ENCODE peak calls at places on chromosomes 12 and 14, in six cellular contexts. One of them, this sample, is unnamed.

GRCh38 chr12:85681333-85681732 is 154.9 kb downstream of the RASSF9 start:
- DNase-seq in fibroblast of pulmonary artery: no peak
- DNase-seq in heart right ventricle: no peak
- DNase-seq in foreskin fibroblast: no peak
- DNase-seq in WERI-Rb-1: no peak
- DNase-seq in upper lobe of right lung: no peak
- DNase-seq in this sample: no peak

GRCh38 chr12:108008163-108008562 is 120.9 kb upstream of the WSCD2 start:
- DNase-seq in upper lobe of right lung: no peak
- DNase-seq in heart right ventricle: no peak
- DNase-seq in WERI-Rb-1: no peak
- DNase-seq in foreskin fibroblast: no peak
- DNase-seq in fibroblast of pulmonary artery: no peak
- DNase-seq in this sample: no peak

GRCh38 chr12:6961278-6961694 is 9.2 kb downstream of the PHB2 start:
- DNase-seq in foreskin fibroblast: no peak
- DNase-seq in upper lobe of right lung: peak
- DNase-seq in WERI-Rb-1: no peak
- DNase-seq in heart right ventricle: peak
- DNase-seq in fibroblast of pulmonary artery: peak
- DNase-seq in this sample: no peak

GRCh38 chr12:5872745-5873144 is 72.3 kb downstream of the ANO2 start:
- DNase-seq in upper lobe of right lung: no peak
- DNase-seq in WERI-Rb-1: peak
- DNase-seq in foreskin fibroblast: no peak
- DNase-seq in heart right ventricle: no peak
- DNase-seq in fibroblast of pulmonary artery: no peak
- DNase-seq in this sample: no peak

GRCh38 chr12:20476551-20476950 is 108.2 kb downstream of the PDE3A start:
- DNase-seq in fibroblast of pulmonary artery: no peak
- DNase-seq in foreskin fibroblast: no peak
- DNase-seq in WERI-Rb-1: no peak
- DNase-seq in upper lobe of right lung: no peak
- DNase-seq in heart right ventricle: no peak
- DNase-seq in this sample: no peak

GRCh38 chr14:61466249-61466904 is 145.0 kb downstream of the PRKCH start:
- DNase-seq in upper lobe of right lung: peak
- DNase-seq in fibroblast of pulmonary artery: peak
- DNase-seq in heart right ventricle: peak
- DNase-seq in WERI-Rb-1: no peak
- DNase-seq in foreskin fibroblast: peak
- DNase-seq in this sample: no peak

GRCh38 chr14:68140801-68141200 is 321.2 kb downstream of the RAD51B start:
- DNase-seq in WERI-Rb-1: no peak
- DNase-seq in foreskin fibroblast: no peak
- DNase-seq in upper lobe of right lung: no peak
- DNase-seq in heart right ventricle: no peak
- DNase-seq in fibroblast of pulmonary artery: no peak
- DNase-seq in this sample: no peak

GRCh38 chr12:72234871-72235270 is 37.3 kb upstream of the TRHDE start:
- DNase-seq in upper lobe of right lung: no peak
- DNase-seq in foreskin fibroblast: no peak
- DNase-seq in heart right ventricle: no peak
- DNase-seq in fibroblast of pulmonary artery: no peak
- DNase-seq in WERI-Rb-1: no peak
- DNase-seq in this sample: no peak

GRCh38 chr12:40828593-40828990 is 136.4 kb downstream of the CNTN1 start:
- DNase-seq in upper lobe of right lung: no peak
- DNase-seq in foreskin fibroblast: no peak
- DNase-seq in fibroblast of pulmonary artery: no peak
- DNase-seq in WERI-Rb-1: no peak
- DNase-seq in heart right ventricle: no peak
- DNase-seq in this sample: no peak

GRCh38 chr12:124829708-124830304 is 33.9 kb downstream of the SCARB1 start:
- DNase-seq in foreskin fibroblast: no peak
- DNase-seq in upper lobe of right lung: no peak
- DNase-seq in fibroblast of pulmonary artery: no peak
- DNase-seq in heart right ventricle: no peak
- DNase-seq in WERI-Rb-1: no peak
- DNase-seq in this sample: no peak

GRCh38 chr14:32256606-32257005 is 53.5 kb upstream of the RNU6-8 start:
- DNase-seq in WERI-Rb-1: no peak
- DNase-seq in fibroblast of pulmonary artery: peak
- DNase-seq in heart right ventricle: no peak
- DNase-seq in upper lobe of right lung: no peak
- DNase-seq in foreskin fibroblast: no peak
- DNase-seq in this sample: no peak

GRCh38 chr14:32508281-32508680 is 179.2 kb downstream of the AKAP6 start:
- DNase-seq in heart right ventricle: no peak
- DNase-seq in foreskin fibroblast: no peak
- DNase-seq in WERI-Rb-1: no peak
- DNase-seq in fibroblast of pulmonary artery: peak
- DNase-seq in upper lobe of right lung: no peak
- DNase-seq in this sample: no peak

GRCh38 chr12:97837401-97837800 is 374.8 kb downstream of the RMST start:
- DNase-seq in foreskin fibroblast: no peak
- DNase-seq in upper lobe of right lung: no peak
- DNase-seq in WERI-Rb-1: no peak
- DNase-seq in heart right ventricle: no peak
- DNase-seq in fibroblast of pulmonary artery: peak
- DNase-seq in this sample: no peak

GRCh38 chr14:105060751-105061427 is 4.3 kb downstream of the GPR132 start:
- DNase-seq in foreskin fibroblast: no peak
- DNase-seq in WERI-Rb-1: no peak
- DNase-seq in heart right ventricle: peak
- DNase-seq in fibroblast of pulmonary artery: no peak
- DNase-seq in upper lobe of right lung: peak
- DNase-seq in this sample: no peak

GRCh38 chr12:120652671-120653435 is 12.4 kb downstream of the CABP1 start:
- DNase-seq in heart right ventricle: no peak
- DNase-seq in upper lobe of right lung: no peak
- DNase-seq in WERI-Rb-1: no peak
- DNase-seq in fibroblast of pulmonary artery: no peak
- DNase-seq in foreskin fibroblast: no peak
- DNase-seq in this sample: no peak

GRCh38 chr14:77123381-77124344 is 17.9 kb downstream of the ZDHHC22 start:
- DNase-seq in heart right ventricle: peak
- DNase-seq in fibroblast of pulmonary artery: peak
- DNase-seq in upper lobe of right lung: peak
- DNase-seq in WERI-Rb-1: peak
- DNase-seq in foreskin fibroblast: no peak
- DNase-seq in this sample: no peak

GRCh38 chr14:91307652-91308051 is 63.1 kb upstream of the GPR68 start:
- DNase-seq in fibroblast of pulmonary artery: no peak
- DNase-seq in foreskin fibroblast: no peak
- DNase-seq in WERI-Rb-1: no peak
- DNase-seq in heart right ventricle: no peak
- DNase-seq in upper lobe of right lung: no peak
- DNase-seq in this sample: no peak

GRCh38 chr14:51310453-51311074 is 70.5 kb downstream of the TMX1 start:
- DNase-seq in upper lobe of right lung: no peak
- DNase-seq in WERI-Rb-1: no peak
- DNase-seq in fibroblast of pulmonary artery: peak
- DNase-seq in heart right ventricle: peak
- DNase-seq in foreskin fibroblast: peak
- DNase-seq in this sample: no peak

GRCh38 chr12:130162267-130162666 is at the start of gene FZD10:
- DNase-seq in upper lobe of right lung: peak
- DNase-seq in fibroblast of pulmonary artery: no peak
- DNase-seq in WERI-Rb-1: peak
- DNase-seq in foreskin fibroblast: no peak
- DNase-seq in heart right ventricle: peak
- DNase-seq in this sample: no peak

GRCh38 chr14:81519200-81519998 is 14.3 kb downstream of the SEL1L start:
- DNase-seq in heart right ventricle: peak
- DNase-seq in upper lobe of right lung: no peak
- DNase-seq in fibroblast of pulmonary artery: peak
- DNase-seq in WERI-Rb-1: no peak
- DNase-seq in foreskin fibroblast: no peak
- DNase-seq in this sample: no peak

GRCh38 chr12:78698747-78699146 is 165.8 kb upstream of the SYT1 start:
- DNase-seq in upper lobe of right lung: no peak
- DNase-seq in fibroblast of pulmonary artery: peak
- DNase-seq in foreskin fibroblast: no peak
- DNase-seq in heart right ventricle: no peak
- DNase-seq in WERI-Rb-1: no peak
- DNase-seq in this sample: no peak

GRCh38 chr14:61385002-61385685 is 63.8 kb downstream of the PRKCH start:
- DNase-seq in foreskin fibroblast: no peak
- DNase-seq in heart right ventricle: no peak
- DNase-seq in upper lobe of right lung: no peak
- DNase-seq in fibroblast of pulmonary artery: no peak
- DNase-seq in WERI-Rb-1: no peak
- DNase-seq in this sample: no peak

GRCh38 chr12:130948136-130948535 is 5.6 kb upstream of the ADGRD1 start:
- DNase-seq in upper lobe of right lung: no peak
- DNase-seq in heart right ventricle: no peak
- DNase-seq in WERI-Rb-1: no peak
- DNase-seq in foreskin fibroblast: no peak
- DNase-seq in fibroblast of pulmonary artery: no peak
- DNase-seq in this sample: no peak

GRCh38 chr12:25972783-25973182 is 14.3 kb downstream of the RASSF8 start:
- DNase-seq in upper lobe of right lung: no peak
- DNase-seq in fibroblast of pulmonary artery: peak
- DNase-seq in WERI-Rb-1: no peak
- DNase-seq in heart right ventricle: no peak
- DNase-seq in foreskin fibroblast: peak
- DNase-seq in this sample: no peak

GRCh38 chr12:105092336-105092735 is 8.1 kb upstream of the ALDH1L2 start:
- DNase-seq in WERI-Rb-1: no peak
- DNase-seq in upper lobe of right lung: no peak
- DNase-seq in foreskin fibroblast: no peak
- DNase-seq in fibroblast of pulmonary artery: no peak
- DNase-seq in heart right ventricle: no peak
- DNase-seq in this sample: no peak

GRCh38 chr12:3655331-3655900 is 97.5 kb downstream of the CRACR2A start:
- DNase-seq in fibroblast of pulmonary artery: peak
- DNase-seq in upper lobe of right lung: no peak
- DNase-seq in heart right ventricle: no peak
- DNase-seq in foreskin fibroblast: no peak
- DNase-seq in WERI-Rb-1: peak
- DNase-seq in this sample: no peak

GRCh38 chr12:96195845-96196451 is 1.8 kb downstream of the ELK3 start:
- DNase-seq in upper lobe of right lung: no peak
- DNase-seq in fibroblast of pulmonary artery: peak
- DNase-seq in foreskin fibroblast: peak
- DNase-seq in WERI-Rb-1: peak
- DNase-seq in heart right ventricle: no peak
- DNase-seq in this sample: no peak

GRCh38 chr12:15789215-15790171 is at the start of gene EPS8:
- DNase-seq in heart right ventricle: peak
- DNase-seq in WERI-Rb-1: peak
- DNase-seq in upper lobe of right lung: peak
- DNase-seq in foreskin fibroblast: peak
- DNase-seq in fibroblast of pulmonary artery: peak
- DNase-seq in this sample: peak

GRCh38 chr12:48423200-48423599 is 49.2 kb upstream of the ANP32D start:
- DNase-seq in foreskin fibroblast: no peak
- DNase-seq in upper lobe of right lung: no peak
- DNase-seq in heart right ventricle: no peak
- DNase-seq in fibroblast of pulmonary artery: peak
- DNase-seq in WERI-Rb-1: no peak
- DNase-seq in this sample: no peak
- TF ChIP-seq CTCF in foreskin fibroblast: no peak
- TF ChIP-seq CTCF in upper lobe of right lung: no peak
- TF ChIP-seq CTCF in heart right ventricle: no peak
- TF ChIP-seq CTCF in fibroblast of pulmonary artery: no peak
- TF ChIP-seq CTCF in WERI-Rb-1: no peak
- TF ChIP-seq CTCF in this sample: no peak

GRCh38 chr14:52422650-52423356 is 108.7 kb downstream of the PTGER2 start:
- DNase-seq in upper lobe of right lung: no peak
- DNase-seq in heart right ventricle: no peak
- DNase-seq in foreskin fibroblast: peak
- DNase-seq in fibroblast of pulmonary artery: no peak
- DNase-seq in WERI-Rb-1: no peak
- DNase-seq in this sample: no peak
- TF ChIP-seq CTCF in upper lobe of right lung: no peak
- TF ChIP-seq CTCF in heart right ventricle: no peak
- TF ChIP-seq CTCF in foreskin fibroblast: no peak
- TF ChIP-seq CTCF in fibroblast of pulmonary artery: no peak
- TF ChIP-seq CTCF in WERI-Rb-1: no peak
- TF ChIP-seq CTCF in this sample: peak

GRCh38 chr12:115785548-115785947 is 491.9 kb downstream of the MED13L start:
- DNase-seq in fibroblast of pulmonary artery: no peak
- DNase-seq in upper lobe of right lung: no peak
- DNase-seq in WERI-Rb-1: no peak
- DNase-seq in foreskin fibroblast: no peak
- DNase-seq in heart right ventricle: no peak
- DNase-seq in this sample: no peak
- TF ChIP-seq CTCF in fibroblast of pulmonary artery: no peak
- TF ChIP-seq CTCF in upper lobe of right lung: no peak
- TF ChIP-seq CTCF in WERI-Rb-1: peak
- TF ChIP-seq CTCF in foreskin fibroblast: no peak
- TF ChIP-seq CTCF in heart right ventricle: no peak
- TF ChIP-seq CTCF in this sample: no peak

GRCh38 chr12:45014396-45014795 is 36.5 kb downstream of the DBX2 start:
- DNase-seq in WERI-Rb-1: no peak
- DNase-seq in heart right ventricle: no peak
- DNase-seq in fibroblast of pulmonary artery: no peak
- DNase-seq in foreskin fibroblast: no peak
- DNase-seq in upper lobe of right lung: no peak
- DNase-seq in this sample: no peak

GRCh38 chr12:45017916-45018315 is 33.0 kb downstream of the DBX2 start:
- DNase-seq in heart right ventricle: no peak
- DNase-seq in upper lobe of right lung: no peak
- DNase-seq in fibroblast of pulmonary artery: no peak
- DNase-seq in WERI-Rb-1: no peak
- DNase-seq in foreskin fibroblast: peak
- DNase-seq in this sample: no peak
- TF ChIP-seq CTCF in heart right ventricle: no peak
- TF ChIP-seq CTCF in upper lobe of right lung: no peak
- TF ChIP-seq CTCF in fibroblast of pulmonary artery: no peak
- TF ChIP-seq CTCF in WERI-Rb-1: no peak
- TF ChIP-seq CTCF in foreskin fibroblast: no peak
- TF ChIP-seq CTCF in this sample: no peak

GRCh38 chr14:94027566-94028449 is 1.7 kb downstream of the OTUB2 start:
- DNase-seq in WERI-Rb-1: no peak
- DNase-seq in upper lobe of right lung: no peak
- DNase-seq in foreskin fibroblast: no peak
- DNase-seq in fibroblast of pulmonary artery: no peak
- DNase-seq in heart right ventricle: no peak
- DNase-seq in this sample: no peak

GRCh38 chr14:94029250-94029649 is 3.1 kb downstream of the OTUB2 start:
- DNase-seq in foreskin fibroblast: no peak
- DNase-seq in heart right ventricle: no peak
- DNase-seq in WERI-Rb-1: no peak
- DNase-seq in fibroblast of pulmonary artery: no peak
- DNase-seq in upper lobe of right lung: no peak
- DNase-seq in this sample: no peak

GRCh38 chr14:94026886-94027469 is 838 bp downstream of the OTUB2 start:
- DNase-seq in fibroblast of pulmonary artery: no peak
- DNase-seq in WERI-Rb-1: no peak
- DNase-seq in upper lobe of right lung: no peak
- DNase-seq in heart right ventricle: no peak
- DNase-seq in foreskin fibroblast: no peak
- DNase-seq in this sample: no peak

GRCh38 chr14:94029671-94030203 is 3.6 kb downstream of the OTUB2 start:
- DNase-seq in foreskin fibroblast: no peak
- DNase-seq in WERI-Rb-1: no peak
- DNase-seq in heart right ventricle: no peak
- DNase-seq in upper lobe of right lung: no peak
- DNase-seq in fibroblast of pulmonary artery: no peak
- DNase-seq in this sample: no peak

GRCh38 chr14:94028450-94028826 is 2.3 kb downstream of the OTUB2 start:
- DNase-seq in upper lobe of right lung: no peak
- DNase-seq in foreskin fibroblast: no peak
- DNase-seq in fibroblast of pulmonary artery: peak
- DNase-seq in heart right ventricle: no peak
- DNase-seq in WERI-Rb-1: no peak
- DNase-seq in this sample: no peak
- TF ChIP-seq CTCF in upper lobe of right lung: no peak
- TF ChIP-seq CTCF in foreskin fibroblast: no peak
- TF ChIP-seq CTCF in fibroblast of pulmonary artery: no peak
- TF ChIP-seq CTCF in heart right ventricle: no peak
- TF ChIP-seq CTCF in WERI-Rb-1: peak
- TF ChIP-seq CTCF in this sample: no peak

This sample was measured in chondrocyte.